ENCODE peak calls at places on chromosomes 3 and 15, in seven cellular contexts. U is tibial artery, P is neuronal stem cell, Y is cardiac muscle cell, S is PC-9, C is uterus, Z is left lung. O is an unnamed sample. For H3K4me1, the result is how much of the 10 kb centered on the place peaks cover.

GRCh38 chr3:167761302-167761701 is 25.8 kb downstream of the SERPINI1 start:
- DNase-seq in Z (no peak), P (no peak), Y (no peak), S (no peak), U (no peak), C (no peak), O (no peak)

GRCh38 chr3:36365829-36366228 is 14.5 kb upstream of the STAC start:
- DNase-seq in C (no peak), Z (no peak), U (no peak), P (no peak), S (no peak), Y (no peak), O (no peak)

GRCh38 chr3:138888569-138888968 is 53.8 kb upstream of the PIK3CB start:
- DNase-seq in Y (no peak), Z (no peak), S (no peak), P (no peak), U (no peak), C (no peak), O (no peak)

GRCh38 chr15:37107754-37108724 is 7.7 kb upstream of the MEIS2 start:
- DNase-seq in Z (no peak), U (no peak), P (peak), C (no peak), Y (no peak), S (no peak), O (no peak)

GRCh38 chr3:126552688-126553283 is 5.9 kb downstream of the C3orf22 start:
- DNase-seq in S (no peak), Y (no peak), C (peak), Z (peak), P (no peak), U (no peak), O (no peak)

GRCh38 chr3:23170306-23170705 is 32.8 kb upstream of the UBE2E2 start:
- DNase-seq in U (no peak), Z (no peak), P (no peak), C (no peak), S (no peak), Y (no peak), O (no peak)

GRCh38 chr3:114231616-114232015 is 5.8 kb downstream of the ZNF80 start:
- DNase-seq in Z (no peak), P (no peak), Y (no peak), U (no peak), C (no peak), S (no peak), O (no peak)

GRCh38 chr15:80906159-80906775 is 83.4 kb downstream of the MESD start:
- DNase-seq in C (no peak), Y (peak), U (no peak), Z (no peak), P (no peak), S (peak), O (no peak)

GRCh38 chr3:126431103-126431534 is 36.4 kb downstream of the CFAP100 start:
- DNase-seq in U (no peak), Y (no peak), Z (peak), C (no peak), S (no peak), P (no peak), O (peak)

GRCh38 chr3:168973206-168973605 is 690.3 kb downstream of the MECOM start:
- DNase-seq in C (no peak), Y (no peak), P (no peak), Z (no peak), S (no peak), U (no peak), O (no peak)

GRCh38 chr3:71070497-71071465 is 512.7 kb downstream of the FOXP1 start:
- DNase-seq in Z (no peak), Y (no peak), P (no peak), S (no peak), U (no peak), C (no peak), O (no peak)
- H3K4me1 ChIP-seq in Z (under half), Y (half or more), P (under half), S (under half), U (half or more), C (under half), O (under half)

DNA sequence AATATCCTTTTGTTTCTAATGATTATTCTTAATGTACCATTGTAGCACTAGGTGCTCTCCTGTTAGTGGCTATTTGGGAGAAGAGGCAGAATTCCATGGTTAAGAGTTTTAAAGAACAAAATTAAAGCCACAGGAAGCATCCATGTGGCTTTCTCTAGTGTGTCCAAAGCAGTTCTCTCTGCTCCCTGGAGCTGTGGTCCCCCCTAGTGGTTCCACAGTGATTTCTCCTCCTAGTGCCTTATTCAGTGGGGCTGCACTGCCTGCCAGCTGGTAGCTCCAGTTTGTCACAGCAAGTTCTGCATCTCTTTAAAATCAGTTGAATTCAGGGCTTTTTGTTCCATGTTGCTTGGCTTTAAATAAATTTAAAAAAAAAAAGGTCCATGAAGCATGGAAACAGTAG is 39.6 kb upstream of the FAM98B start:
- DNase-seq in U (peak), Z (no peak), P (peak), Y (peak), S (no peak), C (peak), O (peak)
- H3K27ac ChIP-seq in U (no peak), Z (no peak), P (no peak), Y (no peak), S (no peak), C (no peak), O (no peak)

DNA sequence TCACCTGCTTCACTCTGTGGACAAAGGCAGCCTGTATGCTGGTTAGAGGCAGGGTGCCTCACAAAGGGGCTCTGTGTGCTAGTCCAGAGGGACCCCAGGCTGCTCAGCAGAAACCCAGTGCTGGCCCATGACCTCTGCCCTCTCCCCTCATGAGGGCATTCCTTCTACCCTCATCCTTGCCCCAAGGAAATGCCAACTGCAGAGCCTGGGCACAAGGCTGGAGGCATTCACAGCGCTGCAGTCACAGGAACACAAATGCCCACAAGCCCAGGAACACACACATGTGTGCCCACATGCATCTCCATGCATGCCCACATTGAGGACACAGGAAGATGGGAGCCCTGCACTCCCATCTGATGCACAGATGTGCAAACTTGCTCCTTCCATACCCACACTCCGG is 3.8 kb downstream of the INKA1 start:
- DNase-seq in Z (no peak), U (no peak), P (no peak), S (no peak), Y (no peak), C (no peak), O (no peak)
- H3K4me1 ChIP-seq in Z (under half), U (under half), P (under half), S (under half), Y (under half), C (under half), O (under half)

GRCh38 chr15:74958908-74959642 is 2.5 kb upstream of the RPP25 start:
- DNase-seq in P (no peak), C (no peak), Z (no peak), Y (no peak), U (no peak), S (no peak), O (peak)

GRCh38 chr15:74957301-74958035 is 896 bp upstream of the RPP25 start:
- DNase-seq in Y (peak), S (no peak), P (no peak), C (peak), U (peak), Z (peak), O (no peak)

GRCh38 chr15:74956648-74957300 is at the start of gene RPP25:
- DNase-seq in Z (peak), U (peak), C (peak), Y (peak), P (peak), S (peak), O (peak)

GRCh38 chr15:74959643-74959939 is 3.0 kb upstream of the RPP25 start:
- DNase-seq in P (no peak), U (no peak), Z (no peak), S (no peak), C (no peak), Y (no peak), O (no peak)

GRCh38 chr15:74958320-74958907 is 1.8 kb upstream of the RPP25 start:
- DNase-seq in C (peak), Y (peak), S (no peak), Z (peak), P (no peak), U (peak), O (peak)
- H3K27ac ChIP-seq in C (no peak), Y (no peak), S (no peak), Z (no peak), P (no peak), U (peak), O (peak)

GRCh38 chr3:160127308-160127707 is 97.9 kb upstream of the C3orf80 start:
- DNase-seq in Y (no peak), U (no peak), P (no peak), S (no peak), C (no peak), Z (no peak), O (no peak)

GRCh38 chr3:160126761-160127160 is 98.5 kb upstream of the C3orf80 start:
- DNase-seq in S (no peak), P (no peak), U (no peak), C (no peak), Y (no peak), Z (no peak), O (no peak)

GRCh38 chr3:160129459-160130061 is 95.7 kb upstream of the C3orf80 start:
- DNase-seq in S (peak), Y (no peak), Z (no peak), P (no peak), C (no peak), U (no peak), O (no peak)

GRCh38 chr3:160126046-160126445 is 99.2 kb upstream of the C3orf80 start:
- DNase-seq in P (no peak), S (no peak), Y (no peak), U (no peak), C (no peak), Z (no peak), O (no peak)

DNA sequence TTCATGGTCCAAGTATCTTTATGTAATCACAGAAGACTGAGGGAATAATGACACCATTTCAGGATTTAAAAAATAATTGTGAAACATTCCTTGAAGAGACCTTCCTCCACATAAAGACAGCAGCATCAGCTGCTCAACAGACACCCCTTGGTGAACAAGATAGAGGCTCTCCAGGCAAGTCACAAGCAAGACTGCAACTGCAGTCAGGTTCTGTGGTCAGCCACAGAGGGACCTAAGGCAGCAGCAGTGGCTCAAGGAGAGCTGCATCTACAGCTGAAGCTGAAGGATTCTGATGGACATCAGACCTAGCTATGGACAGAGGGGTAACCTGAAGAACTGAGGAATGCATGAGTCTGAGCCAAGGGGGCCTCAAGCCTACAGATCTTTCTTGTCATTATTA is 97.1 kb upstream of the C3orf80 start:
- DNase-seq in U (no peak), Z (no peak), C (no peak), S (no peak), Y (no peak), P (no peak), O (no peak)
- H3K4me1 ChIP-seq in U (under half), Z (under half), C (under half), S (under half), Y (under half), P (under half), O (under half)

DNA sequence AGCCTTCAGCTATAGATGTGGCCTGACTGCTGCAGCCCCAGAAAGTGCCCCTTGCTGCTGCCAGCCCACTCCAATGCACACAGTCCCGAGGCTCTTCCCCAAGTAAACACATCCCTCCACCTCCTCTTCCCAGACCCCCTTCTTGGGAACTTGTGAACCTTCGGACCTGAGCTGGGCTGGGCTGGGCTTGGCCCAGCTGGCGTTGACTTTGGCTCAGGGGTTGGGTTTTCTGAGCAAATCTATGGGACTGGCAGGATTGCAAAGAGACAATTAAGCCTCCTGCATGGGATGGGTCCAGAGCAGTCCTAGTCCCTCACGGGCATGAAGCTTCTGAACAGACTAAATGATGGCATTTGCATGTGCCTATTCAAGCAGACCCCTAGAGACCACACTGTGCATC is 14.7 kb downstream of the VIPR1 start:
- DNase-seq in U (no peak), Z (peak), C (no peak), S (no peak), P (no peak), Y (no peak), O (no peak)
- H3K27ac ChIP-seq in U (peak), Z (no peak), C (no peak), S (no peak), P (no peak), Y (no peak), O (no peak)

DNA sequence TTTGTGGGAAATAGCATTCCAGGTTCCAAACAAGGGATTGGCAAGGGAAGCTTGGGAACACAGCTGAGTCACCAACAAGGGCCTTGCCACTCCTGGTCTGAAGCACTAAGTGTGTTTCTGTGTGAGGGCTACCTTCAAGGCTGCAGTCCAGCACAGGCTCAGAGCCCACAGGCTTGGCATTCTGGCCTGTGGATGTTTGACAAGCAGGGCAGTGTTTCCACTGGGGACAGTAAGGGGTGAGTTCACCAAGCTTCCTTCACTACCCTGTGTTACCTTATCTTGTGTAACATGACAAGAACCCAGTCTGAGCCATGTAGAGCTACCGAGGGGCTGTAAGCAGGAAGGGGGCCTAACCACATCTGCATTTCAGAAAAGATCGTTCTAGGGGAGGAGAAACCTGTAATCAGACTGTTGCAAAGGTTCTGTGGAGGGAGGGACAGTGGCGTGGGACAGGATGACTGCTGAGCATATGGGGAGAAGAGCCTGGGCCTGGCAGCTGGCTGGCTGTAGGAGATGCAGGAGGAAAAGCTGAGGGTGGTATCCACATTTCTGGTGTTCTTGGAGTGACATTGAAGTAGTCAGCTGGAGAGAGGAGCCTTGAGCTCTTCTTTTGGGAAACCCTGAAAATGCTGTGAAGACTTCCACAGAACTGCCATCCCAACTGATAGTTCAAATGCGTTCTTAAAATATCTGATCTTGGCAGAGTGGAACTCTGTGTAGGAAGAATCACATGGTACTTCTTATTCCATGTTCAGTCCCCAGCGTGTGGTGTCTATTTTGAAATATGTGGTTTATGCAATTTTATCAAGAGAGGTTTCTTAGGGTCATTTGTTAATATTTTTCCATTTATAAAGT is 61.3 kb downstream of the CTDSPL start:
- DNase-seq in Z (peak), U (peak), P (no peak), S (no peak), Y (no peak), C (no peak), O (peak)
- H3K4me1 ChIP-seq in Z (under half), U (half or more), P (under half), S (under half), Y (under half), C (under half), O (under half)

O was measured in pancreas.